ENCODE peak calls at places on chromosomes 5 and 9, in ten cellular contexts. D is effector memory CD8-positive, alpha-beta T cell; H is MM.1S; E is EL; S is keratinocyte; K is frontal cortex; T is HL-60; I is nephron progenitor cell; W is PC-3; B is activated naive CD4-positive, alpha-beta T cell treated with anti-CD3 and anti-CD28 coated beads, Interleukin-2, amount 10 ng/mL, durations not matched to agents 7 days and 5 days. N is an unnamed sample.

GRCh38 chr5:54556136-54556535 is 38.6 kb downstream of the SNX18 start:
- DNase-seq in D (no peak), H (no peak), E (no peak), S (no peak), K (no peak), T (no peak), I (no peak), W (no peak), B (no peak), N (no peak)

GRCh38 chr5:122164070-122164435 is 34.7 kb downstream of the ZNF474 start:
- DNase-seq in D (no peak), H (no peak), E (no peak), S (no peak), K (no peak), T (no peak), I (no peak), W (no peak), B (no peak), N (no peak)

GRCh38 chr5:145347026-145347616 is 488.0 kb downstream of the PRELID2 start:
- DNase-seq in D (no peak), H (peak; percentile 33), E (peak; percentile 80), S (no peak), K (no peak), T (no peak), I (peak; percentile 8), W (peak; percentile 51), B (no peak), N (peak; percentile 24)

GRCh38 chr9:7777776-7778175 is 21.8 kb downstream of the DMAC1 start:
- DNase-seq in D (no peak), H (no peak), E (no peak), S (no peak), K (no peak), T (no peak), I (no peak), W (peak; percentile 13), B (no peak), N (no peak)

GRCh38 chr5:83179966-83180365 is 102.6 kb downstream of the XRCC4 start:
- DNase-seq in D (no peak), H (no peak), E (peak; percentile 26), S (no peak), K (no peak), T (no peak), I (no peak), W (no peak), B (no peak), N (no peak)

GRCh38 chr5:131112424-131112823 is 52.6 kb downstream of the HINT1 start:
- DNase-seq in D (no peak), H (no peak), E (no peak), S (no peak), K (no peak), T (no peak), I (no peak), W (no peak), B (no peak), N (no peak)

GRCh38 chr5:139808481-139809330 is 13.1 kb downstream of the PSD2 start:
- DNase-seq in D (peak; percentile 23), H (peak; percentile 39), E (peak; percentile 26), S (no peak), K (no peak), T (no peak), I (peak; percentile 86), W (peak; percentile 30), B (peak; percentile 75), N (no peak)

GRCh38 chr5:33129309-33129708 is 311.5 kb upstream of the TARS1 start:
- DNase-seq in D (no peak), H (no peak), E (no peak), S (no peak), K (no peak), T (no peak), I (no peak), W (no peak), B (no peak), N (no peak)

N was measured in SK-N-SH.